ENCODE peak calls at places on chromosome 6, in nine cellular contexts. One of them, this sample, is unnamed.

GRCh38 chr6:20876016-20876415 is 341.8 kb downstream of the CDKAL1 start:
- DNase-seq in CD4-positive, alpha-beta T cell: no peak
- DNase-seq in RWPE1: no peak
- DNase-seq in activated T-helper 2 cell treated with anti-CD3 and anti-CD28 coated beads, Interferon-gamma antibody, Interleukin-2, Interleukin-4, amounts not matched to agents 10 μg/mL and 5 μg/mL and 100 μg/mL, durations not matched to agents 14 hours and 24 hours and 36 hours: no peak
- DNase-seq in COR-L47: no peak
- DNase-seq in astrocyte of the spinal cord: peak; percentile 89
- DNase-seq in activated CD8-positive, alpha-beta memory T cell treated with anti-CD3 and anti-CD28 coated beads, Interleukin-2, amount 50 U/mL, for 48 hours: no peak
- DNase-seq in left lobe of liver: no peak
- DNase-seq in epithelial cell of esophagus: no peak
- DNase-seq in this sample: no peak

GRCh38 chr6:45424628-45424955 is 46.9 kb upstream of the SUPT3H start:
- DNase-seq in CD4-positive, alpha-beta T cell: no peak
- DNase-seq in RWPE1: no peak
- DNase-seq in activated T-helper 2 cell treated with anti-CD3 and anti-CD28 coated beads, Interferon-gamma antibody, Interleukin-2, Interleukin-4, amounts not matched to agents 10 μg/mL and 5 μg/mL and 100 μg/mL, durations not matched to agents 14 hours and 24 hours and 36 hours: no peak
- DNase-seq in COR-L47: no peak
- DNase-seq in astrocyte of the spinal cord: no peak
- DNase-seq in activated CD8-positive, alpha-beta memory T cell treated with anti-CD3 and anti-CD28 coated beads, Interleukin-2, amount 50 U/mL, for 48 hours: no peak
- DNase-seq in left lobe of liver: no peak
- DNase-seq in epithelial cell of esophagus: no peak
- DNase-seq in this sample: no peak

GRCh38 chr6:65927141-65927540 is 220.1 kb upstream of the EYS start:
- DNase-seq in CD4-positive, alpha-beta T cell: no peak
- DNase-seq in RWPE1: no peak
- DNase-seq in activated T-helper 2 cell treated with anti-CD3 and anti-CD28 coated beads, Interferon-gamma antibody, Interleukin-2, Interleukin-4, amounts not matched to agents 10 μg/mL and 5 μg/mL and 100 μg/mL, durations not matched to agents 14 hours and 24 hours and 36 hours: no peak
- DNase-seq in COR-L47: no peak
- DNase-seq in astrocyte of the spinal cord: no peak
- DNase-seq in activated CD8-positive, alpha-beta memory T cell treated with anti-CD3 and anti-CD28 coated beads, Interleukin-2, amount 50 U/mL, for 48 hours: no peak
- DNase-seq in left lobe of liver: no peak
- DNase-seq in epithelial cell of esophagus: no peak
- DNase-seq in this sample: no peak

GRCh38 chr6:96059586-96059985 is 43.8 kb downstream of the FUT9 start:
- DNase-seq in CD4-positive, alpha-beta T cell: no peak
- DNase-seq in RWPE1: peak; percentile 22
- DNase-seq in activated T-helper 2 cell treated with anti-CD3 and anti-CD28 coated beads, Interferon-gamma antibody, Interleukin-2, Interleukin-4, amounts not matched to agents 10 μg/mL and 5 μg/mL and 100 μg/mL, durations not matched to agents 14 hours and 24 hours and 36 hours: no peak
- DNase-seq in COR-L47: no peak
- DNase-seq in astrocyte of the spinal cord: peak; percentile 43
- DNase-seq in activated CD8-positive, alpha-beta memory T cell treated with anti-CD3 and anti-CD28 coated beads, Interleukin-2, amount 50 U/mL, for 48 hours: no peak
- DNase-seq in left lobe of liver: no peak
- DNase-seq in epithelial cell of esophagus: no peak
- DNase-seq in this sample: no peak

GRCh38 chr6:133436652-133437051 is 195.5 kb downstream of the EYA4 start:
- DNase-seq in CD4-positive, alpha-beta T cell: no peak
- DNase-seq in RWPE1: no peak
- DNase-seq in activated T-helper 2 cell treated with anti-CD3 and anti-CD28 coated beads, Interferon-gamma antibody, Interleukin-2, Interleukin-4, amounts not matched to agents 10 μg/mL and 5 μg/mL and 100 μg/mL, durations not matched to agents 14 hours and 24 hours and 36 hours: no peak
- DNase-seq in COR-L47: no peak
- DNase-seq in astrocyte of the spinal cord: no peak
- DNase-seq in activated CD8-positive, alpha-beta memory T cell treated with anti-CD3 and anti-CD28 coated beads, Interleukin-2, amount 50 U/mL, for 48 hours: no peak
- DNase-seq in left lobe of liver: no peak
- DNase-seq in epithelial cell of esophagus: peak; percentile 2
- DNase-seq in this sample: no peak

GRCh38 chr6:110944681-110945151 is 13.8 kb upstream of the GTF3C6 start:
- DNase-seq in CD4-positive, alpha-beta T cell: no peak
- DNase-seq in RWPE1: peak; percentile 89
- DNase-seq in activated T-helper 2 cell treated with anti-CD3 and anti-CD28 coated beads, Interferon-gamma antibody, Interleukin-2, Interleukin-4, amounts not matched to agents 10 μg/mL and 5 μg/mL and 100 μg/mL, durations not matched to agents 14 hours and 24 hours and 36 hours: peak; percentile 44
- DNase-seq in COR-L47: no peak
- DNase-seq in astrocyte of the spinal cord: peak; percentile 86
- DNase-seq in activated CD8-positive, alpha-beta memory T cell treated with anti-CD3 and anti-CD28 coated beads, Interleukin-2, amount 50 U/mL, for 48 hours: peak; percentile 63
- DNase-seq in left lobe of liver: no peak
- DNase-seq in epithelial cell of esophagus: peak; percentile 96
- DNase-seq in this sample: peak; percentile 43

GRCh38 chr6:63975685-63976084 is 340.1 kb downstream of the PHF3 start:
- DNase-seq in CD4-positive, alpha-beta T cell: no peak
- DNase-seq in RWPE1: no peak
- DNase-seq in activated T-helper 2 cell treated with anti-CD3 and anti-CD28 coated beads, Interferon-gamma antibody, Interleukin-2, Interleukin-4, amounts not matched to agents 10 μg/mL and 5 μg/mL and 100 μg/mL, durations not matched to agents 14 hours and 24 hours and 36 hours: no peak
- DNase-seq in COR-L47: no peak
- DNase-seq in astrocyte of the spinal cord: no peak
- DNase-seq in activated CD8-positive, alpha-beta memory T cell treated with anti-CD3 and anti-CD28 coated beads, Interleukin-2, amount 50 U/mL, for 48 hours: no peak
- DNase-seq in left lobe of liver: no peak
- DNase-seq in epithelial cell of esophagus: peak; percentile 41
- DNase-seq in this sample: no peak

GRCh38 chr6:142744836-142745235 is 200.1 kb downstream of the HIVEP2 start:
- DNase-seq in CD4-positive, alpha-beta T cell: no peak
- DNase-seq in RWPE1: no peak
- DNase-seq in activated T-helper 2 cell treated with anti-CD3 and anti-CD28 coated beads, Interferon-gamma antibody, Interleukin-2, Interleukin-4, amounts not matched to agents 10 μg/mL and 5 μg/mL and 100 μg/mL, durations not matched to agents 14 hours and 24 hours and 36 hours: no peak
- DNase-seq in COR-L47: no peak
- DNase-seq in astrocyte of the spinal cord: no peak
- DNase-seq in activated CD8-positive, alpha-beta memory T cell treated with anti-CD3 and anti-CD28 coated beads, Interleukin-2, amount 50 U/mL, for 48 hours: no peak
- DNase-seq in left lobe of liver: no peak
- DNase-seq in epithelial cell of esophagus: peak; percentile 74
- DNase-seq in this sample: no peak

GRCh38 chr6:153787341-153787606 is 251.8 kb upstream of the OPRM1 start:
- DNase-seq in CD4-positive, alpha-beta T cell: no peak
- DNase-seq in RWPE1: no peak
- DNase-seq in activated T-helper 2 cell treated with anti-CD3 and anti-CD28 coated beads, Interferon-gamma antibody, Interleukin-2, Interleukin-4, amounts not matched to agents 10 μg/mL and 5 μg/mL and 100 μg/mL, durations not matched to agents 14 hours and 24 hours and 36 hours: no peak
- DNase-seq in COR-L47: no peak
- DNase-seq in astrocyte of the spinal cord: no peak
- DNase-seq in activated CD8-positive, alpha-beta memory T cell treated with anti-CD3 and anti-CD28 coated beads, Interleukin-2, amount 50 U/mL, for 48 hours: no peak
- DNase-seq in left lobe of liver: no peak
- DNase-seq in epithelial cell of esophagus: no peak
- DNase-seq in this sample: no peak

GRCh38 chr6:35370799-35371493 is 28.6 kb downstream of the PPARD start:
- DNase-seq in CD4-positive, alpha-beta T cell: no peak
- DNase-seq in RWPE1: no peak
- DNase-seq in activated T-helper 2 cell treated with anti-CD3 and anti-CD28 coated beads, Interferon-gamma antibody, Interleukin-2, Interleukin-4, amounts not matched to agents 10 μg/mL and 5 μg/mL and 100 μg/mL, durations not matched to agents 14 hours and 24 hours and 36 hours: no peak
- DNase-seq in COR-L47: no peak
- DNase-seq in astrocyte of the spinal cord: no peak
- DNase-seq in activated CD8-positive, alpha-beta memory T cell treated with anti-CD3 and anti-CD28 coated beads, Interleukin-2, amount 50 U/mL, for 48 hours: no peak
- DNase-seq in left lobe of liver: no peak
- DNase-seq in epithelial cell of esophagus: no peak
- DNase-seq in this sample: no peak